ENCODE peak calls at places on chromosomes 3 and 15, in nine cellular contexts. Y is T-cell, G is right cardiac atrium, Z is HCT116, F is Right ventricle myocardium superior, P is left cardiac atrium, B is left ventricle myocardium superior, I is heart right ventricle, Q is B cell. D is an unnamed sample.

GRCh38 chr3:87268646-87269211 is 7.7 kb downstream of the POU1F1 start:
- ATAC-seq in B (no peak), P (no peak), F (no peak), Q (no peak), Y (no peak), I (no peak), Z (no peak), G (no peak), D (no peak)

GRCh38 chr15:26888761-26889160 is 21.9 kb downstream of the GABRA5 start:
- ATAC-seq in Z (no peak), Y (no peak), B (no peak), I (no peak), F (no peak), G (no peak), Q (no peak), P (no peak), D (peak)

GRCh38 chr3:121719423-121719822 is 30.1 kb downstream of the GOLGB1 start:
- ATAC-seq in G (no peak), Y (no peak), Q (no peak), F (no peak), B (no peak), I (no peak), P (no peak), Z (no peak), D (no peak)

GRCh38 chr3:1528621-1529020 is 435.8 kb downstream of the CNTN6 start:
- ATAC-seq in P (no peak), G (no peak), Y (no peak), Z (no peak), I (no peak), F (no peak), B (no peak), Q (no peak), D (no peak)

GRCh38 chr3:111311126-111311525 is 230.9 kb upstream of the CD96 start:
- ATAC-seq in P (no peak), G (no peak), F (no peak), B (no peak), Q (no peak), I (no peak), Z (no peak), Y (peak), D (no peak)

GRCh38 chr3:114285648-114286230 is 8.1 kb upstream of the TIGIT start:
- ATAC-seq in F (no peak), P (no peak), I (no peak), Z (no peak), Y (peak), Q (no peak), B (no peak), G (no peak), D (no peak)

GRCh38 chr3:86923071-86923476 is 67.9 kb downstream of the VGLL3 start:
- ATAC-seq in B (peak), I (peak), P (peak), F (no peak), Y (no peak), Z (no peak), Q (no peak), G (peak), D (no peak)

GRCh38 chr3:47347217-47347801 is 33.5 kb upstream of the PTPN23 start:
- ATAC-seq in G (peak), P (peak), B (peak), F (peak), Y (no peak), I (no peak), Q (peak), Z (no peak), D (no peak)

GRCh38 chr15:44136991-44137477 is 58.0 kb downstream of the FRMD5 start:
- ATAC-seq in I (no peak), Q (no peak), Y (no peak), Z (no peak), G (no peak), B (no peak), F (no peak), P (no peak), D (peak)

GRCh38 chr15:98785796-98786581 is 137.7 kb downstream of the IGF1R start:
- ATAC-seq in F (peak), Z (no peak), P (peak), I (peak), G (peak), Q (no peak), Y (no peak), B (peak), D (no peak)

GRCh38 chr3:111595239-111595638 is at the start of gene ZBED2:
- ATAC-seq in G (no peak), P (no peak), I (no peak), F (no peak), B (no peak), Z (peak), Q (peak), Y (no peak), D (no peak)

GRCh38 chr3:154280161-154280560 is 44.1 kb downstream of the DHX36 start:
- ATAC-seq in F (no peak), Q (no peak), B (no peak), P (no peak), Z (no peak), Y (no peak), G (no peak), I (no peak), D (no peak)

GRCh38 chr3:177816667-177817208 is 619.5 kb upstream of the TBL1XR1 start:
- ATAC-seq in Z (peak), B (peak), I (peak), P (peak), Q (no peak), G (peak), F (peak), Y (no peak), D (peak)

GRCh38 chr15:70164910-70165791 is 67.4 kb upstream of the TLE3 start:
- ATAC-seq in P (peak), F (peak), I (peak), Y (no peak), Q (no peak), Z (no peak), B (peak), G (peak), D (no peak)

D was measured in SK-N-SH treated with all-trans-retinoic acid at 6 μM for 48 hours.